ENCODE peak calls at places on chromosomes 1 and 21, in eight cellular contexts. B is Calu3, V is ascending aorta, Y is GM20000, H is HFFc6, L is lung, J is mesothelial cell of epicardium, M is brain microvascular endothelial cell. O is an unnamed sample.

GRCh38 chr1:7781923-7782495 is 2.1 kb upstream of the PER3 start:
- DNase-seq in B (no peak), V (no peak), Y (no peak), H (no peak), L (no peak), J (no peak), M (no peak), O (no peak)

GRCh38 chr1:77824083-77824482 is 44.6 kb downstream of the MIGA1 start:
- DNase-seq in B (peak), V (no peak), Y (no peak), H (peak), L (no peak), J (no peak), M (peak), O (no peak)

GRCh38 chr1:97820470-97821188 is 100.2 kb downstream of the DPYD start:
- DNase-seq in B (peak), V (no peak), Y (peak), H (peak), L (no peak), J (no peak), M (peak), O (peak)

GRCh38 chr1:153478692-153479618 is 18.5 kb upstream of the S100A7 start:
- DNase-seq in B (no peak), V (no peak), Y (no peak), H (no peak), L (no peak), J (no peak), M (no peak), O (no peak)

GRCh38 chr1:207021876-207022596 is 10.5 kb downstream of the C1orf116 start:
- DNase-seq in B (no peak), V (no peak), Y (no peak), H (no peak), L (no peak), J (no peak), M (no peak), O (no peak)

GRCh38 chr21:44458971-44459711 is 3.8 kb downstream of the LRRC3 start:
- DNase-seq in B (no peak), V (no peak), Y (no peak), H (no peak), L (no peak), J (no peak), M (no peak), O (no peak)

GRCh38 chr1:184422490-184423233 is 35.8 kb downstream of the C1orf21 start:
- DNase-seq in B (no peak), V (no peak), Y (no peak), H (no peak), L (no peak), J (no peak), M (no peak), O (no peak)

GRCh38 chr1:53348491-53349368 is 20.9 kb upstream of the LRP8 start:
- DNase-seq in B (no peak), V (peak), Y (no peak), H (no peak), L (no peak), J (peak), M (no peak), O (no peak)

GRCh38 chr1:221085712-221086111 is 206.5 kb downstream of the HLX start:
- DNase-seq in B (no peak), V (no peak), Y (no peak), H (no peak), L (no peak), J (no peak), M (no peak), O (no peak)

GRCh38 chr1:248007778-248008177 is 5.7 kb upstream of the OR2L5 start:
- DNase-seq in B (no peak), V (no peak), Y (no peak), H (no peak), L (no peak), J (no peak), M (no peak), O (no peak)

GRCh38 chr1:222769181-222769580 is 32.2 kb downstream of the FAM177B start:
- DNase-seq in B (no peak), V (no peak), Y (no peak), H (no peak), L (no peak), J (no peak), M (no peak), O (no peak)
- TF ChIP-seq CTCF in B (peak), V (no peak), Y (no peak), H (peak), L (no peak), J (no peak), M (no peak), O (no peak)

GRCh38 chr1:94440088-94440487 is 21.9 kb downstream of the ABCD3 start:
- DNase-seq in B (no peak), V (no peak), Y (no peak), H (no peak), L (no peak), J (no peak), M (no peak), O (no peak)
- TF ChIP-seq CTCF in B (no peak), V (no peak), Y (no peak), H (peak), L (no peak), J (peak), M (no peak), O (no peak)

DNA sequence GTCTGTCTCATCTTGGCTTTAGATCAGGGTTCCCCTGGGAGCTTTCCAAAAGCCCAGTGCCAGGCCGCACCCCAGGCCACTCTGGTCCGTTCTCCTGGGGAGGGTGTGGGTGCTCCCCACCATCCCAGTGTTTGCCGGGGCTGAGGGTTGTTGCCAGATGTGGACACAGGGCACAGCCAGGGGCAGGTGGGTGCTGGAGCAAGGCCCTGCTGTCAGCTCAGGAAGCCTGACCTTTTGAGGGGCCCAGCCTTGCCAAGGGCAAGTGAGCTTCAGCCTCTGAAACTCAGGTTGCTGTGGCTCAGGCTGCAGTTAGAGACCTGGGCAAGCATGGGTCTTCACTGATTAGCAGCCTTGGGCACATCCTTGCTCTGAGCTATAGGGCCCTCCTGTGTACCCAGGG is 22.8 kb upstream of the ZBTB21 start:
- DNase-seq in B (no peak), V (no peak), Y (no peak), H (no peak), L (no peak), J (no peak), M (no peak), O (no peak)
- TF ChIP-seq CTCF in B (no peak), V (no peak), Y (no peak), H (no peak), L (no peak), J (no peak), M (no peak), O (no peak)

DNA sequence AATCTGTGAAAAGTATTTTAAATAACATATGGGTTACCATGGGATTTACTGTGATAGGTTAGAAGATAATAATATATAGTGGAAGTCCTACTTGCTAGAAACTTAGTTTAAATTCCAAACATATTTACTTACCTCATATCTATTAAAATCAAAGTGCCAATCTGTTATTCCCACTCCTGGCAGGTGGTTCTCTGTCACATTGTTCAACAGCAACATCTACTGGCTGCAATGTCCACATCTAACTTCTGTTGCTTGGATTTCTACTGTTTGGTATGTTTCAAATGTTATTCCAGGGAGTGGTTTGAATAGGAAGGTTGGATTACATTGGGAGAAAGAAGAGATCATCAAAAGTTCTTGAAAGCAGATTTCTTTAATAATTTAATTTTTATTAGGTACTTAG is 122.5 kb upstream of the NCAM2 start:
- DNase-seq in B (no peak), V (no peak), Y (no peak), H (no peak), L (no peak), J (no peak), M (no peak), O (no peak)
- TF ChIP-seq CTCF in B (no peak), V (no peak), Y (no peak), H (no peak), L (no peak), J (no peak), M (peak), O (no peak)

O was measured in AG04450.